ENCODE peak calls at places on chromosomes 12 and 14, in nine cellular contexts. P, G, V, U, N, W, B, S and H are unnamed samples.

GRCh38 chr14:28163897-28164296 is 602.7 kb upstream of the FOXG1 start:
- DNase-seq in S (no peak), U (no peak), G (no peak), P (no peak), N (no peak), V (no peak), B (no peak), W (no peak), H (no peak)

GRCh38 chr12:91813701-91814100 is 331.9 kb downstream of the BTG1 start:
- DNase-seq in V (no peak), N (peak), U (peak), P (no peak), S (no peak), B (no peak), W (no peak), G (no peak), H (no peak)

GRCh38 chr12:15346488-15346887 is 24.2 kb downstream of the PTPRO start:
- DNase-seq in V (no peak), W (no peak), G (no peak), N (no peak), B (no peak), P (no peak), S (no peak), U (no peak), H (no peak)

GRCh38 chr12:62861586-62861985 is 73.4 kb downstream of the PPM1H start:
- DNase-seq in U (no peak), G (no peak), N (no peak), B (no peak), P (no peak), W (no peak), V (no peak), S (no peak), H (no peak)

GRCh38 chr14:67187210-67187609 is 2.0 kb upstream of the GARIN2 start:
- DNase-seq in N (peak), S (no peak), P (no peak), V (peak), G (peak), U (peak), W (no peak), B (no peak), H (no peak)

GRCh38 chr14:66422019-66422946 is 63.9 kb upstream of the CCDC196 start:
- DNase-seq in S (no peak), P (no peak), V (no peak), B (no peak), G (no peak), W (no peak), N (no peak), U (no peak), H (no peak)

GRCh38 chr12:69884386-69884785 is 59.4 kb downstream of the MYRFL start:
- DNase-seq in B (no peak), P (no peak), N (no peak), W (no peak), G (no peak), S (no peak), V (no peak), U (no peak), H (no peak)

GRCh38 chr14:101405171-101405883 is 156.0 kb upstream of the DIO3 start:
- DNase-seq in V (no peak), U (no peak), W (no peak), N (peak), S (no peak), B (no peak), P (no peak), G (no peak), H (no peak)